ENCODE peak calls at places on chromosome 17, in four cellular contexts. I is pancreas, C is anterior cingulate cortex, F is naive B cell. J is an unnamed sample.

GRCh38 chr17:38777641-38778250 is 21.6 kb downstream of the PIP4K2B start:
- DNase-seq in C (no peak), F (no peak), I (no peak), J (no peak)

GRCh38 chr17:14321980-14322776 is 21.3 kb downstream of the HS3ST3B1 start:
- DNase-seq in F (no peak), C (no peak), I (no peak), J (no peak)

GRCh38 chr17:10612957-10613744 is 44.0 kb downstream of the MYH3 start:
- DNase-seq in C (no peak), I (no peak), F (no peak), J (no peak)

GRCh38 chr17:43661699-43662431 is at the start of gene MEOX1:
- DNase-seq in C (no peak), F (no peak), I (no peak), J (no peak)

GRCh38 chr17:81684442-81684911 is 666 bp downstream of the HGS start:
- DNase-seq in C (no peak), I (no peak), F (no peak), J (no peak)

GRCh38 chr17:69567130-69567529 is 152.6 kb downstream of the MAP2K6 start:
- DNase-seq in I (no peak), C (no peak), F (no peak), J (no peak)

GRCh38 chr17:29778936-29779811 is 150.9 kb downstream of the SSH2 start:
- DNase-seq in I (no peak), F (peak), C (no peak), J (peak)

GRCh38 chr17:40060887-40061480 is 1.8 kb upstream of the THRA start:
- DNase-seq in C (no peak), I (peak), F (no peak), J (peak)

GRCh38 chr17:71145486-71145885 is 975.3 kb upstream of the SOX9 start:
- DNase-seq in C (no peak), I (no peak), F (no peak), J (no peak)

GRCh38 chr17:18850679-18851078 is 7.3 kb upstream of the PRPSAP2 start:
- DNase-seq in I (no peak), F (no peak), C (no peak), J (no peak)

GRCh38 chr17:48500435-48501426 is 30.1 kb downstream of the HOXB1 start:
- DNase-seq in I (no peak), F (no peak), C (no peak), J (no peak)

GRCh38 chr17:56011406-56012131 is 141.7 kb upstream of the ANKFN1 start:
- DNase-seq in F (no peak), C (no peak), I (no peak), J (no peak)

GRCh38 chr17:57706761-57707160 is 38.3 kb downstream of the CCDC182 start:
- DNase-seq in C (no peak), F (no peak), I (no peak), J (no peak)

GRCh38 chr17:77800832-77801231 is 157.7 kb upstream of the TNRC6C start:
- DNase-seq in F (no peak), I (peak), C (no peak), J (no peak)

GRCh38 chr17:33292184-33292980 is 713 bp downstream of the ASIC2 start:
- DNase-seq in C (no peak), I (peak), F (no peak), J (peak)

GRCh38 chr17:58092101-58092796 is 9.0 kb downstream of the DYNLL2 start:
- DNase-seq in F (no peak), I (no peak), C (no peak), J (no peak)

GRCh38 chr17:71035226-71035625 is 865.9 kb downstream of the KCNJ2 start:
- DNase-seq in F (no peak), I (no peak), C (no peak), J (no peak)

GRCh38 chr17:35257080-35257701 is 14.3 kb downstream of the SLFN5 start:
- DNase-seq in F (no peak), C (no peak), I (peak), J (no peak)

GRCh38 chr17:7217113-7217987 is 2.3 kb downstream of the DLG4 start:
- DNase-seq in I (peak), F (no peak), C (no peak), J (peak)

GRCh38 chr17:28949185-28950016 is 1.9 kb downstream of the PHF12 start:
- DNase-seq in I (peak), C (no peak), F (peak), J (peak)

GRCh38 chr17:79437081-79437480 is 173.8 kb downstream of the RBFOX3 start:
- DNase-seq in F (no peak), I (no peak), C (no peak), J (no peak)

GRCh38 chr17:19418312-19418992 is 7.4 kb downstream of the RNF112 start:
- DNase-seq in C (no peak), F (no peak), I (no peak), J (no peak)

GRCh38 chr17:2343421-2343820 is 6.1 kb downstream of the SGSM2 start:
- DNase-seq in I (no peak), F (no peak), C (no peak), J (no peak)

GRCh38 chr17:64282753-64283080 is 19.7 kb upstream of the TEX2 start:
- DNase-seq in C (no peak), I (no peak), F (no peak), J (no peak)

GRCh38 chr17:72126575-72127486 is 6.0 kb downstream of the SOX9 start:
- DNase-seq in I (no peak), C (no peak), F (no peak), J (no peak)

GRCh38 chr17:44004077-44004760 is at the start of gene NAGS:
- DNase-seq in F (peak), C (no peak), I (peak), J (no peak)

GRCh38 chr17:8965394-8966168 is at the start of gene PIK3R5:
- DNase-seq in C (no peak), F (peak), I (peak), J (peak)

GRCh38 chr17:71063127-71063526 is 893.8 kb downstream of the KCNJ2 start:
- DNase-seq in C (no peak), I (no peak), F (no peak), J (no peak)

GRCh38 chr17:41687828-41688640 is 651 bp upstream of the EIF1 start:
- DNase-seq in C (no peak), I (no peak), F (no peak), J (no peak)

GRCh38 chr17:30165960-30166359 is 49.3 kb downstream of the NSRP1 start:
- DNase-seq in F (no peak), I (no peak), C (no peak), J (no peak)

GRCh38 chr17:40791808-40792436 is 7.8 kb downstream of the KRT28 start:
- DNase-seq in F (no peak), I (no peak), C (no peak), J (peak)

GRCh38 chr17:10311131-10311530 is 61.7 kb downstream of the MYH13 start:
- DNase-seq in I (no peak), F (no peak), C (no peak), J (no peak)